ENCODE peak calls at places on chromosome 15, in four cellular contexts. Q is kidney epithelial cell, V is mesothelial cell of epicardium, S is GM13977. F is an unnamed sample.

GRCh38 chr15:44101944-44102343 is 93.1 kb downstream of the FRMD5 start:
- DNase-seq in Q (peak), V (no peak), S (no peak), F (no peak)

GRCh38 chr15:70762469-70763119 is 764 bp downstream of the UACA start:
- DNase-seq in Q (no peak), V (peak), S (peak), F (peak)

GRCh38 chr15:38080651-38081271 is 146.3 kb downstream of the TMCO5A start:
- DNase-seq in Q (no peak), V (no peak), S (no peak), F (no peak)

GRCh38 chr15:100093211-100094126 is 248.3 kb downstream of the ADAMTS17 start:
- DNase-seq in Q (no peak), V (no peak), S (no peak), F (no peak)

GRCh38 chr15:51267714-51268105 is 70.7 kb downstream of the CYP19A1 start:
- DNase-seq in Q (no peak), V (peak), S (no peak), F (no peak)

GRCh38 chr15:55322452-55322851 is 3.4 kb downstream of the PIGB start:
- DNase-seq in Q (no peak), V (no peak), S (no peak), F (no peak)

GRCh38 chr15:37931868-37932267 is 2.6 kb upstream of the TMCO5A start:
- DNase-seq in Q (no peak), V (no peak), S (no peak), F (no peak)

GRCh38 chr15:71049706-71050422 is 65.4 kb upstream of the THSD4 start:
- DNase-seq in Q (no peak), V (no peak), S (no peak), F (no peak)

GRCh38 chr15:77862651-77863104 is 214.8 kb downstream of the TBC1D2B start:
- DNase-seq in Q (no peak), V (no peak), S (no peak), F (no peak)

GRCh38 chr15:94186770-94187331 is 44.5 kb upstream of the MCTP2 start:
- DNase-seq in Q (no peak), V (no peak), S (no peak), F (no peak)

GRCh38 chr15:31502541-31503229 is 176.1 kb downstream of the KLF13 start:
- DNase-seq in Q (no peak), V (no peak), S (no peak), F (no peak)

GRCh38 chr15:60462027-60462426 is 16.9 kb downstream of the ICE2 start:
- DNase-seq in Q (no peak), V (no peak), S (no peak), F (no peak)

GRCh38 chr15:98413973-98414546 is 234.3 kb upstream of the IGF1R start:
- DNase-seq in Q (no peak), V (no peak), S (no peak), F (no peak)

GRCh38 chr15:90231028-90232017 is 2.4 kb downstream of the CIB1 start:
- DNase-seq in Q (no peak), V (no peak), S (peak), F (peak)

GRCh38 chr15:28167042-28167441 is 67.9 kb upstream of the OCA2 start:
- DNase-seq in Q (no peak), V (no peak), S (no peak), F (no peak)

GRCh38 chr15:94844533-94845390 is 613.4 kb downstream of the MCTP2 start:
- DNase-seq in Q (peak), V (peak), S (no peak), F (no peak)

GRCh38 chr15:94135748-94136147 is 95.6 kb upstream of the MCTP2 start:
- DNase-seq in Q (no peak), V (no peak), S (no peak), F (no peak)

GRCh38 chr15:58440181-58440910 is 8.6 kb downstream of the LIPC start:
- DNase-seq in Q (no peak), V (no peak), S (no peak), F (no peak)

GRCh38 chr15:50463423-50464358 is 39.5 kb downstream of the USP8 start:
- DNase-seq in Q (no peak), V (no peak), S (no peak), F (no peak)

GRCh38 chr15:78077053-78077859 is at the start of gene TBC1D2B:
- DNase-seq in Q (no peak), V (peak), S (peak), F (peak)

GRCh38 chr15:37877851-37878577 is 56.4 kb upstream of the TMCO5A start:
- DNase-seq in Q (no peak), V (no peak), S (no peak), F (no peak)

GRCh38 chr15:31398677-31399260 is 72.1 kb downstream of the KLF13 start:
- DNase-seq in Q (no peak), V (no peak), S (peak), F (no peak)

GRCh38 chr15:24633082-24633481 is 42.5 kb upstream of the NPAP1 start:
- DNase-seq in Q (no peak), V (no peak), S (no peak), F (no peak)

GRCh38 chr15:89419370-89419984 is 76.9 kb downstream of the RHCG start:
- DNase-seq in Q (no peak), V (peak), S (no peak), F (no peak)

GRCh38 chr15:40054746-40055575 is 16.0 kb upstream of the SRP14 start:
- DNase-seq in Q (peak), V (no peak), S (peak), F (peak)

GRCh38 chr15:44298878-44299277 is 10.4 kb downstream of the GOLM2 start:
- DNase-seq in Q (no peak), V (no peak), S (no peak), F (no peak)

GRCh38 chr15:73897441-73898261 is 24.3 kb downstream of the TBC1D21 start:
- DNase-seq in Q (peak), V (no peak), S (peak), F (no peak)

GRCh38 chr15:98333206-98333605 is 315.1 kb upstream of the IGF1R start:
- DNase-seq in Q (no peak), V (no peak), S (no peak), F (no peak)

GRCh38 chr15:63352808-63353207 is 28.8 kb downstream of the CA12 start:
- DNase-seq in Q (no peak), V (no peak), S (no peak), F (no peak)

GRCh38 chr15:76903251-76903681 is 1.9 kb downstream of the SCAPER start:
- DNase-seq in Q (no peak), V (no peak), S (peak), F (no peak)

GRCh38 chr15:43723151-43723550 is 23.1 kb upstream of the PDIA3 start:
- DNase-seq in Q (no peak), V (no peak), S (no peak), F (no peak)

GRCh38 chr15:68334661-68335124 is 57.1 kb downstream of the FEM1B start:
- DNase-seq in Q (no peak), V (no peak), S (no peak), F (no peak)

GRCh38 chr15:71443538-71443937 is 328.3 kb downstream of the THSD4 start:
- DNase-seq in Q (no peak), V (peak), S (peak), F (no peak)

GRCh38 chr15:24848050-24848449 is 106.7 kb upstream of the SNRPN start:
- DNase-seq in Q (no peak), V (no peak), S (no peak), F (no peak)

GRCh38 chr15:44489464-44489863 is 47.5 kb upstream of the EIF3J start:
- DNase-seq in Q (peak), V (no peak), S (no peak), F (no peak)

GRCh38 chr15:69340243-69340991 is 41.7 kb downstream of the PAQR5 start:
- DNase-seq in Q (no peak), V (no peak), S (no peak), F (no peak)

GRCh38 chr15:84797212-84797611 is 19.9 kb upstream of the ALPK3 start:
- DNase-seq in Q (peak), V (no peak), S (no peak), F (no peak)

GRCh38 chr15:65916041-65916663 is 46.9 kb downstream of the RAB11A start:
- DNase-seq in Q (no peak), V (no peak), S (no peak), F (no peak)
- TF ChIP-seq CTCF in Q (no peak), V (no peak), S (no peak), F (no peak)

GRCh38 chr15:33994005-33994615 is 25.8 kb downstream of the CHRM5 start:
- DNase-seq in Q (no peak), V (no peak), S (no peak), F (no peak)
- TF ChIP-seq CTCF in Q (peak), V (no peak), S (peak), F (no peak)

GRCh38 chr15:53811530-53811929 is 52.1 kb upstream of the WDR72 start:
- DNase-seq in Q (no peak), V (no peak), S (no peak), F (no peak)
- TF ChIP-seq CTCF in Q (peak), V (no peak), S (no peak), F (no peak)

GRCh38 chr15:29821416-29822099 is 710 bp downstream of the TJP1 start:
- DNase-seq in Q (no peak), V (peak), S (no peak), F (no peak)
- TF ChIP-seq CTCF in Q (peak), V (no peak), S (no peak), F (no peak)

GRCh38 chr15:79185199-79185598 is 94.6 kb upstream of the RASGRF1 start:
- DNase-seq in Q (no peak), V (no peak), S (no peak), F (no peak)
- TF ChIP-seq CTCF in Q (peak), V (no peak), S (peak), F (no peak)

DNA sequence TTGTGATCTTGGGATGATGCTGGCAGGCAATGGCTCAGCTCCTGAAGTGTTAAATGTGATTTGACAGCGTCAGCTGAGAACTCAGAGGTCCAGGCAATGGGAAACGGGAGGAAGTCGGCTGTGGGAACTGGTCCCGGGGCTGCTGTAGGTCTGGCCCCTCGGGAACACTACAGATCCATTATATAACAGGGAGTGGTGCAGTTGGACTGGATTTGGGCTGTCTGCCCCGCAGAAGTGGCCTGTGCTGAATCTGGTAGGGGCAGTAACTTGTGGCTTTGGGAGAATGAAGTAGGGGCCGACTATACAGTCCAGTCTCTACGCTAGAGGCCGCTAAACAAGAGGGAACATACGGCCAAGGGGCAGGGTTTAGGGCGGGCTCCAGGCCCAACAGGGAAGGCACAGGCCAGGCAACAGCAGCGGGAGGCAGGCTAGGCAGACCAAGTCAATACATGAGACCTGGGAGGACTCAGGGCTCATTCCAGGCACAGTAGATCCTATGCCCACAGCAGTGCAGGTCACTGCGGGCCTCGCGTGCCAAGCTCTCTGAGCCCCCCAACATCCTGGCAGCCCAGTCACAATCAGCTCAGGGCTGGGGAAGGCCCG is 20.3 kb upstream of the IL16 start:
- DNase-seq in Q (no peak), V (no peak), S (no peak), F (no peak)
- TF ChIP-seq CTCF in Q (no peak), V (no peak), S (no peak), F (no peak)

GRCh38 chr15:92391640-92392039 is 2.0 kb upstream of the ST8SIA2 start:
- DNase-seq in Q (no peak), V (no peak), S (peak), F (no peak)
- TF ChIP-seq CTCF in Q (peak), V (no peak), S (peak), F (no peak)

GRCh38 chr15:41732487-41732886 is 41.8 kb upstream of the MAPKBP1 start:
- DNase-seq in Q (no peak), V (no peak), S (no peak), F (no peak)

GRCh38 chr15:41734079-41734478 is 40.2 kb upstream of the MAPKBP1 start:
- DNase-seq in Q (no peak), V (no peak), S (no peak), F (no peak)

GRCh38 chr15:41730543-41730942 is 43.7 kb upstream of the MAPKBP1 start:
- DNase-seq in Q (no peak), V (no peak), S (peak), F (no peak)

DNA sequence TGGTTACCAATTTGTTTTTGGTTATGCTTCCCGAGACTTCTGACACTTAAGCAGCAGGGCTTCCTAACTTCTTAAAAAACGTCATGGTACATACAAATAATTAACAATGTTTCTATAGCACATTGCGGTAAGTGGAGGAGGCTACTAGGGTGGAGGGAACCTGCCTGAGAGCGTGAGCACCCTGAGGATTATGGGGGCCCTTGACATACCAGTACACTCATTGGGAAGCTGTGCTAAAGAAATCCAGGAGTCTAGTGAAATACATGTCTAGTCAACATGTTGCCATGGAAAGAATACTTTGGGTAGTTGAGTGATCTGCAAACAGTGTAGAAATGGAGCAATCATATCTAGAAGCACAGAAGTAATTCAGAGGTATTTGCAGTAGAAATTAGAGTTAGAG is 39.3 kb upstream of the MAPKBP1 start:
- DNase-seq in Q (no peak), V (no peak), S (no peak), F (no peak)
- TF ChIP-seq CTCF in Q (no peak), V (no peak), S (no peak), F (no peak)

F was measured in activated B cell treated with CpG ODN at 0.5 μM for 24 hours.